ENCODE peak calls at places on chromosome 2, in nine cellular contexts. I is body of pancreas; W is heart right ventricle; P is NCI-H2081; G is GM04504; M is H54; B is AG09309; E is activated T-cell treated with anti-CD3 and anti-CD28 coated beads for 1 hour; Z is naive thymus-derived CD8-positive, alpha-beta T cell. C is an unnamed sample.

GRCh38 chr2:232406556-232407310 is at the start of gene ALPG:
- DNase-seq in G (no peak), E (no peak), B (no peak), Z (no peak), W (no peak), M (no peak), P (no peak), I (no peak), C (no peak)

GRCh38 chr2:241867776-241868420 is 1.6 kb upstream of the RTP5 start:
- DNase-seq in Z (peak; percentile 75), G (no peak), E (no peak), I (peak; percentile 33), B (no peak), P (no peak), M (no peak), W (peak; percentile 21), C (no peak)

GRCh38 chr2:224101820-224102630 is 62.9 kb upstream of the SERPINE2 start:
- DNase-seq in W (no peak), G (peak; percentile 97), E (no peak), P (no peak), M (no peak), B (peak; percentile 96), I (peak; percentile 15), Z (no peak), C (no peak)

GRCh38 chr2:237574894-237575868 is 8.8 kb downstream of the PRLH start:
- DNase-seq in Z (no peak), E (no peak), I (no peak), M (no peak), W (peak; percentile 42), P (no peak), B (no peak), G (no peak), C (no peak)

GRCh38 chr2:219251656-219252055 is 1.4 kb upstream of the TUBA4B start:
- DNase-seq in G (no peak), M (no peak), B (no peak), W (no peak), E (no peak), P (no peak), Z (no peak), I (no peak), C (no peak)

GRCh38 chr2:169822036-169822435 is 2.7 kb downstream of the METTL5 start:
- DNase-seq in B (no peak), I (no peak), W (no peak), Z (no peak), P (no peak), E (no peak), M (no peak), G (no peak), C (no peak)

GRCh38 chr2:43293744-43294695 is 67.6 kb upstream of the ZFP36L2 start:
- DNase-seq in Z (no peak), M (peak; percentile 90), I (peak; percentile 76), G (peak; percentile 93), P (no peak), B (peak; percentile 98), W (no peak), E (no peak), C (no peak)

GRCh38 chr2:122706757-122707223 is 951.3 kb downstream of the TSN start:
- DNase-seq in M (no peak), P (no peak), E (no peak), G (no peak), Z (no peak), I (no peak), W (no peak), B (no peak), C (no peak)

GRCh38 chr2:156339110-156339847 is 6.8 kb upstream of the NR4A2 start:
- DNase-seq in P (peak; percentile 31), I (peak; percentile 21), Z (no peak), G (no peak), B (no peak), M (no peak), E (no peak), W (no peak), C (no peak)

GRCh38 chr2:133200684-133201421 is 367.4 kb downstream of the NCKAP5 start:
- DNase-seq in G (peak; percentile 78), M (peak; percentile 4), I (no peak), P (no peak), Z (no peak), E (no peak), W (no peak), B (peak; percentile 89), C (no peak)

GRCh38 chr2:196244966-196245365 is 73.6 kb upstream of the STK17B start:
- DNase-seq in W (no peak), P (no peak), E (no peak), G (no peak), B (no peak), I (no peak), M (no peak), Z (no peak), C (no peak)

GRCh38 chr2:95240091-95240490 is 32.8 kb downstream of the ZNF892 start:
- DNase-seq in W (no peak), B (no peak), M (no peak), E (no peak), G (no peak), P (no peak), Z (no peak), I (no peak), C (no peak)

GRCh38 chr2:200624660-200625059 is 38.8 kb downstream of the AOX1 start:
- DNase-seq in E (no peak), W (no peak), Z (no peak), G (no peak), P (no peak), B (no peak), I (no peak), M (no peak), C (no peak)

GRCh38 chr2:85433511-85434089 is 15.1 kb downstream of the SH2D6 start:
- DNase-seq in M (peak; percentile 88), B (peak; percentile 90), I (peak; percentile 82), Z (no peak), P (peak; percentile 20), E (no peak), W (peak; percentile 82), G (peak; percentile 95), C (no peak)

GRCh38 chr2:173401716-173402326 is 47.1 kb downstream of the CDCA7 start:
- DNase-seq in E (no peak), M (no peak), Z (no peak), G (no peak), P (no peak), W (no peak), I (no peak), B (no peak), C (no peak)